ENCODE peak calls at places on chromosomes 13 and 19, in six cellular contexts. J is CD8-positive, alpha-beta T cell; Q is PC-3; I is effector memory CD4-positive, alpha-beta T cell; O is heart left ventricle; T is tibial nerve. W is an unnamed sample. For H3K4me1, the result is how much of the 10 kb centered on the place peaks cover.

GRCh38 chr19:17703823-17704463 is 15.3 kb upstream of the MAP1S start:
- DNase-seq in J (peak), Q (peak), I (peak), O (peak), T (peak), W (no peak)

GRCh38 chr13:80473695-80474094 is 132.8 kb upstream of the SPRY2 start:
- DNase-seq in J (no peak), Q (peak), I (no peak), O (no peak), T (no peak), W (no peak)

GRCh38 chr13:61812286-61812685 is 396.6 kb upstream of the PCDH20 start:
- DNase-seq in J (no peak), Q (no peak), I (no peak), O (no peak), T (no peak), W (no peak)

GRCh38 chr13:89486721-89487120 is 1815.5 kb downstream of the SLITRK5 start:
- DNase-seq in J (no peak), Q (no peak), I (no peak), O (no peak), T (no peak), W (no peak)

GRCh38 chr19:46574533-46574932 is 26.6 kb upstream of the CALM3 start:
- DNase-seq in J (no peak), Q (no peak), I (peak), O (no peak), T (no peak), W (no peak)

GRCh38 chr13:47945738-47946137 is 55.3 kb downstream of the SUCLA2 start:
- DNase-seq in J (no peak), Q (no peak), I (no peak), O (no peak), T (no peak), W (no peak)

GRCh38 chr13:29434217-29434940 is 161.1 kb downstream of the SLC7A1 start:
- DNase-seq in J (no peak), Q (no peak), I (no peak), O (no peak), T (no peak), W (no peak)

GRCh38 chr13:111882351-111882750 is 184.6 kb upstream of the SOX1 start:
- DNase-seq in J (no peak), Q (no peak), I (no peak), O (no peak), T (no peak), W (no peak)

GRCh38 chr13:26837997-26838396 is 77.4 kb upstream of the GPR12 start:
- DNase-seq in J (no peak), Q (peak), I (no peak), O (peak), T (no peak), W (no peak)

GRCh38 chr19:34366670-34367423 is 1.9 kb downstream of the GPI start:
- DNase-seq in J (no peak), Q (no peak), I (no peak), O (no peak), T (no peak), W (no peak)

GRCh38 chr13:25406377-25406776 is 34.6 kb downstream of the ATP8A2 start:
- DNase-seq in J (no peak), Q (peak), I (no peak), O (no peak), T (no peak), W (no peak)

GRCh38 chr19:4768934-4769777 is 22.4 kb upstream of the FEM1A start:
- DNase-seq in J (peak), Q (peak), I (peak), O (peak), T (peak), W (peak)

GRCh38 chr13:94312511-94313191 is 166.8 kb downstream of the DCT start:
- DNase-seq in J (no peak), Q (no peak), I (no peak), O (no peak), T (no peak), W (no peak)

GRCh38 chr13:28339419-28339818 is 155.5 kb downstream of the FLT1 start:
- DNase-seq in J (no peak), Q (peak), I (no peak), O (no peak), T (no peak), W (no peak)

GRCh38 chr19:6213696-6214585 is 65.8 kb downstream of the MLLT1 start:
- DNase-seq in J (no peak), Q (no peak), I (no peak), O (no peak), T (no peak), W (no peak)

GRCh38 chr13:65789815-65790214 is 1440.3 kb downstream of the PCDH9 start:
- DNase-seq in J (no peak), Q (peak), I (no peak), O (no peak), T (no peak), W (no peak)

GRCh38 chr19:9939301-9939913 is 3.1 kb upstream of the OLFM2 start:
- DNase-seq in J (no peak), Q (peak), I (no peak), O (no peak), T (no peak), W (no peak)

GRCh38 chr19:45069056-45069455 is 7.2 kb downstream of the ZNF296 start:
- DNase-seq in J (no peak), Q (peak), I (no peak), O (no peak), T (no peak), W (no peak)

GRCh38 chr13:25478186-25478585 is 106.4 kb downstream of the ATP8A2 start:
- DNase-seq in J (no peak), Q (peak), I (no peak), O (no peak), T (no peak), W (no peak)

GRCh38 chr13:40798380-40798779 is 9.0 kb downstream of the SLC25A15 start:
- DNase-seq in J (no peak), Q (peak), I (no peak), O (no peak), T (no peak), W (no peak)

GRCh38 chr13:114043421-114044053 is 69.7 kb upstream of the C13orf46 start:
- DNase-seq in J (no peak), Q (no peak), I (no peak), O (peak), T (peak), W (no peak)

GRCh38 chr19:9782282-9782681 is 13.7 kb upstream of the ZNF846 start:
- DNase-seq in J (no peak), Q (no peak), I (no peak), O (no peak), T (no peak), W (no peak)

GRCh38 chr13:21999666-22000065 is 328.8 kb downstream of the FGF9 start:
- DNase-seq in J (no peak), Q (no peak), I (no peak), O (no peak), T (no peak), W (no peak)

GRCh38 chr19:5314012-5314906 is 26.4 kb downstream of the PTPRS start:
- DNase-seq in J (no peak), Q (no peak), I (no peak), O (no peak), T (no peak), W (no peak)

GRCh38 chr19:32396046-32396652 is 9.4 kb upstream of the DPY19L3 start:
- DNase-seq in J (no peak), Q (no peak), I (no peak), O (no peak), T (no peak), W (no peak)

GRCh38 chr13:29799041-29799440 is 51.4 kb downstream of the UBL3 start:
- DNase-seq in J (no peak), Q (no peak), I (no peak), O (no peak), T (no peak), W (no peak)

GRCh38 chr13:46476174-46476573 is 76.8 kb upstream of the LRCH1 start:
- DNase-seq in J (no peak), Q (no peak), I (no peak), O (no peak), T (no peak), W (no peak)

GRCh38 chr13:100550433-100550832 is 38.2 kb downstream of the GGACT start:
- DNase-seq in J (no peak), Q (no peak), I (no peak), O (peak), T (no peak), W (no peak)

GRCh38 chr13:79749985-79750551 is 269.1 kb downstream of the NDFIP2 start:
- DNase-seq in J (no peak), Q (peak), I (no peak), O (peak), T (peak), W (no peak)

GRCh38 chr13:94232161-94232560 is 247.3 kb downstream of the DCT start:
- DNase-seq in J (no peak), Q (no peak), I (no peak), O (no peak), T (no peak), W (no peak)

GRCh38 chr19:4379383-4380253 is 20.7 kb downstream of the SH3GL1 start:
- DNase-seq in J (no peak), Q (peak), I (no peak), O (no peak), T (no peak), W (no peak)

GRCh38 chr13:44365008-44365407 is 8.6 kb upstream of the SERP2 start:
- DNase-seq in J (no peak), Q (no peak), I (no peak), O (no peak), T (no peak), W (no peak)

GRCh38 chr19:51305479-51305878 is 6.0 kb upstream of the IGLON5 start:
- DNase-seq in J (no peak), Q (no peak), I (no peak), O (no peak), T (no peak), W (no peak)

GRCh38 chr19:4088975-4089374 is 22.3 kb upstream of the ZBTB7A start:
- DNase-seq in J (peak), Q (no peak), I (peak), O (no peak), T (no peak), W (no peak)

GRCh38 chr19:44608391-44608821 is 5.0 kb upstream of the IGSF23 start:
- DNase-seq in J (no peak), Q (peak), I (no peak), O (no peak), T (no peak), W (no peak)

GRCh38 chr19:12156254-12157058 is at the start of gene ZNF625:
- DNase-seq in J (no peak), Q (peak), I (no peak), O (peak), T (peak), W (peak)

GRCh38 chr19:45597425-45598111 is 4.4 kb downstream of the GPR4 start:
- DNase-seq in J (no peak), Q (no peak), I (no peak), O (no peak), T (no peak), W (no peak)

GRCh38 chr19:46849610-46850009 is 1.0 kb downstream of the AP2S1 start:
- DNase-seq in J (no peak), Q (no peak), I (no peak), O (peak), T (no peak), W (no peak)

GRCh38 chr13:98821372-98822237 is 69.1 kb upstream of the SLC15A1 start:
- DNase-seq in J (no peak), Q (no peak), I (no peak), O (no peak), T (peak), W (no peak)

GRCh38 chr19:38711726-38712153 is 32.5 kb downstream of the CAPN12 start:
- DNase-seq in J (no peak), Q (no peak), I (no peak), O (peak), T (no peak), W (no peak)
- H3K4me1 ChIP-seq in J (under half), Q (under half), I (under half), O (half or more), T (half or more), W (half or more)

DNA sequence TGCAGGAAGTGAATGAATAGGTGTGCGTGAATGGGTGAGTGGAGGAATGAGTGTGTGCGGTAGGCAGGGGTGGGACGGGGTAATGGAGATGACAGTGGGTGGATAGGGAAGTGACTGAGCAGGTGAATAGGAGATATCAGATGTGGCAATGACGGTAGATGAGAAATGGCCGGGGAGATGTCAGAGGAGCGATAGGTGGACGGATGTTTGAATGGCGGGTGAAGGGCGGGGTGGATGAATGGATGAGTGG is 1.5 kb downstream of the TTC9B start:
- DNase-seq in J (no peak), Q (no peak), I (no peak), O (no peak), T (no peak), W (no peak)
- H3K4me3 ChIP-seq in J (no peak), Q (peak), I (no peak), O (no peak), T (no peak), W (no peak)

GRCh38 chr19:604355-604754 is 14.7 kb downstream of the HCN2 start:
- DNase-seq in J (no peak), Q (no peak), I (peak), O (no peak), T (no peak), W (no peak)
- H3K27ac ChIP-seq in J (no peak), Q (no peak), I (no peak), O (no peak), T (no peak), W (no peak)

DNA sequence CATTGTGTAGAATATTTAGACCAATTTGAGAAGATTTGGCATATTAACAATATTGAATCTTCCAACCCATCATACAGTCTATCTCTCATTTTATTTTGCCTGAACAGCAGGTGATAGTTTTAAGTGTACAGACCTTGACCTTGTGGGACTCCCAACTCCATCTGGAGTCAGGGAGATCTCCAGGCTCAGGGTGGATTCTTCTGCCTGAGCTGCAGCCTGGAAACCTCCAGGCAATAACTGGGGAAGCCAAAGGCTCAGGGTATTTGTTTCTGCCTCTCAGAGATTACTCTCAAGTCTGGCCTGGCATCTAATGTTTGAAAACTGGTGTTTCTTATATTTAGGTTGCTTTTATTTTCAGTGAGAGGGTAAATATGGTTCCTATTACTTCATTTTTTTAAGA is 102.1 kb upstream of the C1QTNF9B start:
- DNase-seq in J (no peak), Q (no peak), I (no peak), O (no peak), T (no peak), W (no peak)
- H3K4me1 ChIP-seq in J (under half), Q (under half), I (under half), O (under half), T (under half), W (under half)

GRCh38 chr19:38385057-38385803 is 2.6 kb downstream of the GGN start:
- DNase-seq in J (no peak), Q (no peak), I (no peak), O (no peak), T (no peak), W (no peak)
- H3K4me3 ChIP-seq in J (no peak), Q (no peak), I (no peak), O (no peak), T (no peak), W (no peak)

DNA sequence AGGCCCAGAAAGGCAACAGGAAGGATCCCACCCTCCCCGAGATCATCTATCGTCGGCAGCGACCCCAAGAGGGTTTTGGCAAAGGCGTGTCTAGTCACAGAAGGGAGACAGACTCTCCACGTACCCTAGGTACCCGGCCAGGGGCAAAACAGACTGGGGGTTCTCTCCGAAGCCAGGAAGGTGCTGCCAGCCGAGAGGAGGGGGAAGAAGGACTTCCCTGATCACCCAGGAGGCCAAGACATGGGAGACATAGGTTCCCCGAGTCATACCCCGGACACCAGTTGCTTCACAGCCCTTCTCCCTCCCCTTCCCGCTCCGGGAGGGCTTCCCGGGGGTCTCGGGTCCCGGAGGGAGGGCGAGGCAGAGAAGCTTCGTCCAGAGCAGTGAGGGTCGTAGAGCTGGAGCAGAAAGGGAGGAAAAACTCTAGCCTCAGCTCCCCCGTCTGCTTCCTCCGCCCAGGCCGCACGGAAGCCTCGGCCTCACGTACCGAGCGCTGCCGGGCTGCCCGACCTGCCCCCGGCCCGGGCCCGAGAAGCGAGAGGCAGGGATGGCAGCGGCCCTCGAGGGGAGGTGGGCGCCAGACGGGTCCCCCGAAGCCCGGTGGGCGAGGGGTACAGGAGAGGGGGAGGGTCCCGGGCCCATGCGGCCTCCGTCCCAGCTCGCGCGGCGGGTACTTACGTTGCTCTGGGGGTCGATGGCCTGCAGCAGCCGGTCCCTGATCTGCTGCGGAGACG is 643 bp downstream of the MED26 start:
- DNase-seq in J (no peak), Q (no peak), I (no peak), O (no peak), T (no peak), W (no peak)
- H3K27ac ChIP-seq in J (peak), Q (no peak), I (peak), O (peak), T (peak), W (peak)

DNA sequence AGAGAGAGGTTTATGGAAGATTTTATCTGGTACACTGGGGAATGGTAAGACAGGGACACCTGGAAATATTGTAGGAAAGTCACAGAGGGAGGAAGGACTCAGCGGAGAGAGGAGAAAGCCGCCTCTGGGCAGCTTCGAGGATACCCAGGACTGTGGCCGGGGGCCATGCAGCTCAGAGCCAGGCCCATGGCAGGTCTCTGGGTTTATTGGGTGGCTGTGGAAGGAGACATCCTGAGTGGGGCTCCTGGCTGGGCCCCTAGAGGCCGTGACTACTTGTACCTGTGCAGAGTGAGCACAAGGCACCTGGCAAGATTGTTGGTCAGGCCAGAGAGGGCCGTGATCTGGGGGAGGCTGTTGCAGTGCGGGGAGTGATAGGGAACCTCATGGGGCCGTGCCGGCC is 3.4 kb downstream of the DAZAP1 start:
- DNase-seq in J (no peak), Q (no peak), I (no peak), O (peak), T (no peak), W (no peak)
- H3K4me1 ChIP-seq in J (half or more), Q (under half), I (half or more), O (half or more), T (half or more), W (half or more)

GRCh38 chr19:48419158-48419920 is 25.9 kb downstream of the GRIN2D start:
- DNase-seq in J (peak), Q (peak), I (peak), O (peak), T (no peak), W (no peak)
- H3K4me3 ChIP-seq in J (no peak), Q (no peak), I (peak), O (peak), T (no peak), W (peak)

W was measured in thoracic aorta.